ENCODE peak calls at places on chromosomes 13 and 19, in six cellular contexts. C, N, I, Z, J and B are unnamed samples.

GRCh38 chr13:93635687-93636086 is 409.1 kb downstream of the GPC6 start:
- DNase-seq in I (no peak), C (no peak), N (no peak), Z (no peak), J (no peak), B (no peak)

GRCh38 chr19:44741258-44741731 is 7.2 kb upstream of the BCL3 start:
- DNase-seq in J (no peak), I (no peak), N (no peak), Z (no peak), C (no peak), B (no peak)

GRCh38 chr19:9721861-9722260 is 46.7 kb downstream of the ZNF846 start:
- DNase-seq in Z (no peak), N (peak), J (no peak), I (peak), C (no peak), B (no peak)

GRCh38 chr19:4059931-4060620 is 6.6 kb downstream of the ZBTB7A start:
- DNase-seq in Z (peak), J (no peak), I (peak), N (peak), C (no peak), B (no peak)

GRCh38 chr13:27339299-27339698 is 68.7 kb downstream of the RASL11A start:
- DNase-seq in Z (peak), J (peak), C (peak), I (no peak), N (peak), B (no peak)

GRCh38 chr19:15810335-15810734 is 5.1 kb downstream of the OR10H1 start:
- DNase-seq in Z (peak), I (no peak), J (peak), N (no peak), C (no peak), B (no peak)

GRCh38 chr13:35481777-35482176 is 5.3 kb upstream of the MAB21L1 start:
- DNase-seq in C (no peak), I (no peak), N (no peak), Z (no peak), J (no peak), B (no peak)

GRCh38 chr19:13902993-13903555 is 2.8 kb downstream of the BRME1 start:
- DNase-seq in I (no peak), Z (no peak), J (no peak), N (peak), C (no peak), B (peak)

GRCh38 chr13:44906230-44906629 is 83.0 kb downstream of the NUFIP1 start:
- DNase-seq in C (no peak), J (no peak), Z (no peak), N (no peak), I (no peak), B (no peak)

GRCh38 chr13:86563308-86563707 is 764.1 kb upstream of the SLITRK6 start:
- DNase-seq in N (no peak), Z (no peak), J (no peak), I (no peak), C (no peak), B (no peak)

GRCh38 chr19:6481541-6482342 is at the start of gene DENND1C:
- DNase-seq in I (peak), C (peak), Z (peak), N (peak), J (peak), B (no peak)

GRCh38 chr19:590750-591098 is 1.0 kb downstream of the HCN2 start:
- DNase-seq in J (no peak), C (no peak), I (no peak), Z (no peak), N (no peak), B (no peak)

GRCh38 chr19:33299061-33299665 is 3.2 kb downstream of the CEBPA start:
- DNase-seq in J (no peak), N (no peak), C (no peak), I (no peak), Z (no peak), B (no peak)

GRCh38 chr19:3234800-3235199 is 10.3 kb downstream of the CELF5 start:
- DNase-seq in C (peak), Z (peak), I (no peak), J (no peak), N (peak), B (peak)

GRCh38 chr13:26025196-26025595 is 26.6 kb downstream of the SHISA2 start:
- DNase-seq in I (no peak), J (no peak), C (peak), N (peak), Z (no peak), B (peak)

GRCh38 chr13:82654851-82655517 is 1227.3 kb downstream of the SLITRK1 start:
- DNase-seq in Z (no peak), J (no peak), I (no peak), C (no peak), N (no peak), B (no peak)

GRCh38 chr13:113001251-113002140 is 32.5 kb downstream of the MCF2L start:
- DNase-seq in Z (no peak), I (no peak), J (peak), C (no peak), N (peak), B (no peak)

GRCh38 chr13:109396266-109396665 is 390.1 kb downstream of the IRS2 start:
- DNase-seq in C (no peak), Z (no peak), N (no peak), J (no peak), I (no peak), B (no peak)

GRCh38 chr19:12794196-12794921 is 3.1 kb downstream of the JUNB start:
- DNase-seq in I (no peak), J (no peak), Z (no peak), C (no peak), N (no peak), B (no peak)

GRCh38 chr13:113771709-113772331 is 12.8 kb downstream of the TMEM255B start:
- DNase-seq in I (no peak), C (no peak), Z (no peak), N (no peak), J (no peak), B (no peak)

GRCh38 chr13:97495678-97496077 is 61.7 kb downstream of the RAP2A start:
- DNase-seq in Z (no peak), N (no peak), J (peak), I (no peak), C (no peak), B (no peak)

GRCh38 chr13:45851171-45851889 is at the start of gene SIAH3:
- DNase-seq in Z (no peak), I (no peak), J (no peak), N (peak), C (peak), B (no peak)

GRCh38 chr13:42484396-42484795 is 89.6 kb upstream of the TNFSF11 start:
- DNase-seq in I (no peak), Z (no peak), N (no peak), C (no peak), J (no peak), B (no peak)

GRCh38 chr19:32908641-32909190 is 39.1 kb upstream of the SLC7A9 start:
- DNase-seq in Z (no peak), C (no peak), N (no peak), J (no peak), I (no peak), B (no peak)

GRCh38 chr13:70723732-70724131 is 615.5 kb upstream of the KLHL1 start:
- DNase-seq in C (no peak), J (peak), N (no peak), I (no peak), Z (no peak), B (no peak)

GRCh38 chr19:7901337-7901736 is 2.3 kb upstream of the MAP2K7 start:
- DNase-seq in I (no peak), C (no peak), J (no peak), Z (no peak), N (no peak), B (no peak)

GRCh38 chr13:39777527-39778061 is 122.1 kb downstream of the COG6 start:
- DNase-seq in J (no peak), N (peak), Z (no peak), C (no peak), I (no peak), B (no peak)

GRCh38 chr13:24006520-24007248 is 109.4 kb upstream of the C1QTNF9B start:
- DNase-seq in Z (no peak), I (no peak), J (no peak), C (no peak), N (peak), B (no peak)

GRCh38 chr13:93900735-93901134 is 578.7 kb downstream of the DCT start:
- DNase-seq in I (no peak), Z (no peak), C (no peak), J (no peak), N (no peak), B (no peak)

GRCh38 chr19:46133777-46134231 is 9.3 kb upstream of the IGFL3 start:
- DNase-seq in C (no peak), Z (no peak), J (no peak), N (peak), I (no peak), B (no peak)

GRCh38 chr19:45913874-45914830 is at the start of gene NANOS2:
- DNase-seq in C (peak), J (peak), I (no peak), N (peak), Z (peak), B (peak)

GRCh38 chr19:47625650-47626049 is 16.7 kb downstream of the BICRA start:
- DNase-seq in J (no peak), Z (no peak), I (no peak), C (no peak), N (no peak), B (no peak)

GRCh38 chr13:49341517-49341916 is 93.8 kb downstream of the CDADC1 start:
- DNase-seq in Z (no peak), C (no peak), N (no peak), I (no peak), J (no peak), B (no peak)

GRCh38 chr13:102367836-102368235 is 34.0 kb downstream of the FGF14 start:
- DNase-seq in Z (no peak), C (no peak), J (no peak), I (no peak), N (no peak), B (no peak)

GRCh38 chr19:7681336-7682174 is 922 bp downstream of the TRAPPC5 start:
- DNase-seq in N (peak), Z (peak), I (no peak), C (peak), J (peak), B (peak)

GRCh38 chr19:46221981-46222610 is 7.4 kb upstream of the IGFL1 start:
- DNase-seq in C (peak), I (no peak), N (peak), Z (no peak), J (no peak), B (no peak)

GRCh38 chr13:31859546-31859945 is 120.2 kb downstream of the RXFP2 start:
- DNase-seq in C (no peak), Z (no peak), N (no peak), J (no peak), I (no peak), B (no peak)

GRCh38 chr13:31864307-31864706 is 125.0 kb downstream of the RXFP2 start:
- DNase-seq in J (no peak), Z (no peak), C (no peak), N (no peak), I (no peak), B (no peak)

GRCh38 chr13:31862828-31863227 is 123.5 kb downstream of the RXFP2 start:
- DNase-seq in J (no peak), N (no peak), I (no peak), Z (no peak), C (no peak), B (no peak)

DNA sequence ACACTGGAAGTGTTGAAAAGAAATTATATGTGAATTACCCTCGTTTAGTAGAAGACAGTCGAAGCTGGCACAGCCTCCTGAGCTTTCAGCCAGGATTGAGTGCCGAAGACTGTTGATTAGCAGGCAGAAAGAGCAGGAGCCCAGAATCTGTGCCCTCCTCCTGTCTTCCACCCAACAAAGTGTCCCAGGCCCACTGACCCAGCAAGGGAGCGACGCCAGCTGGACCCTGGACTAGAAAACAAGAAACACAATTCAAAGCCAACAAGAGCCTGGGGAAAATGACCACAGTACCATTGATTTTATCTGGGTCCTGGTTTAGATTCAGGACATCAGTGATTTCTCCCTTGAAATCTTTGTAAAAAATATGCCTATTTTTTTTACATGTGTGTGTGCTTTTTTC is 120.7 kb downstream of the RXFP2 start:
- DNase-seq in J (no peak), I (no peak), Z (no peak), N (no peak), C (no peak), B (no peak)
- TF ChIP-seq CREB1 in J (no peak), I (no peak), Z (no peak), N (no peak), C (no peak), B (no peak)

GRCh38 chr19:55554749-55555152 is 9.4 kb upstream of the SBK3 start:
- DNase-seq in J (peak), C (no peak), I (no peak), N (no peak), Z (no peak), B (no peak)

GRCh38 chr19:55552206-55552605 is 6.9 kb upstream of the SBK3 start:
- DNase-seq in I (no peak), Z (no peak), N (no peak), C (no peak), J (no peak), B (no peak)

GRCh38 chr19:55552620-55553019 is 7.3 kb upstream of the SBK3 start:
- DNase-seq in Z (no peak), J (peak), C (no peak), N (no peak), I (no peak), B (no peak)

GRCh38 chr19:55554302-55554701 is 9.0 kb upstream of the SBK3 start:
- DNase-seq in Z (no peak), N (no peak), J (no peak), I (no peak), C (no peak), B (no peak)

DNA sequence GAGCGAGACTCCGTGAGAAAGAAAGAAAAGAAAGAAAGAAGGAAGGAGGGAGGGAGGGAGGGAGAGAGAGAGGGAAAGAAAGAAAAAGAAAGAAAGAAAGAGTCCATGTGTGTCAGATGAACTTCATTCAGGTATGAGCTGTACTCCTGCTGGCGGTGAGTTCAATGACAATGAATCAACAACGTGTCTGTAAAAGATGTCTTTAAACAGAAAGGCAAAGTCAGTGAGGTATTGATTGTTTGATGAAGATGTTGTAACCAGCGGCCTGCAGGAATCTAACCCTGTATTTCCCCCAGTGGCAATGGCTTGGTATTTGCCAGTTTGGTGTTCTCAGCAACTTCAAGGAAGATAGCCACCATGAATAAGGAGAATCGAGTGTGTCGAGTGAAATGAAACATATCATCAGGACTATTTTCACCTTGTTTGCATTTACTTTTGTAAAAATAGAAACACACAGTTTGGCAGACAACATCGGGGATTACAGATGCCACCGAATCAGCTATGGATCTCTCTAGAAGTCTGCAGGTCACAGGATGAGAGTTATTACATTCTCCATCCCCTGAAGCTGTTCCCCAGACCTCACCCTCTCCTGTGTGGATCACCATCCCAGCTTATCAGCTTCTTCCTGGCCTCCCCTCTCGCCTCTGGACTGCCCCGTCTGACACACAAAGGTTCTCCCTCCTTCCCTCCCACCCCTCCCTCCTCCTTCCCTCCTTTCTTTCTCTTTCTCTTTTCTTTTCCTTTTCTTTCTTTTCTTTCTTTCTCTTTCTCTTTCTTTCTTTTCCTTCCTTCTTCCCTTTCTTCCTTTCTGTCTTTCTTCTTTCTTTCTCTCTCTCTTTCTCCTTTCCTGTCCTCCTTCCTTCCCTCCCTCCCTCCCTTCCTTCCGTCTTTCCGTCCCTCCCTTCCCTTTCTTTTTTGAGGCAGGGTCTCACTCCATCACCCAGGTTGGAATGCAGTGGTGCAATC is 8.2 kb upstream of the SBK3 start:
- DNase-seq in I (no peak), N (no peak), J (peak), C (no peak), Z (no peak), B (no peak)
- TF ChIP-seq CREB1 in I (no peak), N (no peak), J (no peak), C (no peak), Z (no peak), B (no peak)

GRCh38 chr13:110477711-110478245 is 83.7 kb downstream of the RAB20 start:
- DNase-seq in I (no peak), N (no peak), C (no peak), Z (no peak), J (no peak), B (no peak)
- TF ChIP-seq CREB1 in I (no peak), N (no peak), C (no peak), Z (no peak), J (no peak), B (no peak)

DNA sequence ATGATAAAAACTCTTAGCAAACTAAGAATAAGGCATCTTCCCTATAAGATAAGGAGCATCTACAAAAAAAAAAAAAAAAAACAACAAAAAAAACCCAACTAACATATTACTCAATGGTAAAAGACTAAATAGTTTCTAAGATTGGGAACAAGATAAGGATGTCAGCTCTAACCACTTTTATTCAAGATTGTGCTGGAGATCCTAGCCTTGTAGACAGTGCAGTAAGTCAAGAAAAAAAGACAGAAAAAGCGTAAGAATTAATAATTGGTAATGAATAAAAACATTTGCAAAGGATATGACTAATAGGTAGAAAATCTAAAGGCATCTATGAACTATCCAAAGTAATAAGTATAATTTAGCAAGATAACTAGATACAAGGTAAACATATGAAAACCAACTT is 33.0 kb downstream of the ZIC2 start:
- DNase-seq in C (no peak), I (no peak), Z (no peak), N (no peak), J (no peak), B (no peak)
- TF ChIP-seq CREB1 in C (no peak), I (no peak), Z (no peak), N (no peak), J (no peak), B (no peak)

GRCh38 chr19:19475845-19476828 is 39.2 kb downstream of the TSSK6 start:
- DNase-seq in Z (no peak), I (no peak), J (peak), N (peak), C (peak), B (no peak)

GRCh38 chr19:19477705-19478383 is 37.5 kb downstream of the TSSK6 start:
- DNase-seq in J (no peak), I (no peak), N (no peak), C (no peak), Z (no peak), B (no peak)

GRCh38 chr19:19471682-19472081 is 43.7 kb downstream of the TSSK6 start:
- DNase-seq in I (no peak), N (no peak), Z (no peak), C (no peak), J (no peak), B (no peak)

GRCh38 chr19:19470579-19470978 is 44.8 kb downstream of the TSSK6 start:
- DNase-seq in N (no peak), I (no peak), C (no peak), Z (no peak), J (no peak), B (no peak)

GRCh38 chr19:19474950-19475781 is 40.2 kb downstream of the TSSK6 start:
- DNase-seq in J (no peak), N (peak), Z (no peak), C (peak), I (no peak), B (peak)
- TF ChIP-seq CREB1 in J (no peak), N (no peak), Z (no peak), C (no peak), I (no peak), B (no peak)

GRCh38 chr13:52711277-52711676 is 28.3 kb downstream of the CNMD start:
- DNase-seq in I (no peak), N (peak), J (no peak), C (peak), Z (no peak), B (no peak)

DNA sequence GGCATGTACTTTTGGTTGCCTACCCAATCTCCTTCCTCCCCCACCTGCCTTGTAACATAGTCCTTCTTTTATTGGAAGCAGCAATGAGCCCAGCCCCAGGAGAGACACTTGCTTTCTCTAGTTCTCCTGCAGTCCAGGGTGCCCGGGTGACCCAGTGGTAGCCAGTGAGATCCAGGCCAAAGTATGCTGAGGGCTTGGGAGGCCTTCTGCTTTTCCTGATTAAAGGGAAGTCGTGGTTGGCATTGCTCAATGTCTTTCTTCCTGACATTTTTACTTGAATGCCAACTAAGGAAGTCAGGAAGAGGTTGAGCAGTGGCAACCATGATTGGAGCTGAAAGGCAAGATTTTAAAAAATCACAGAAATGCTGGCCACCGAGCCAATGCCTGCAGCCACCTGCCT is 25.7 kb downstream of the CNMD start:
- DNase-seq in I (no peak), C (no peak), J (no peak), Z (no peak), N (no peak), B (no peak)
- TF ChIP-seq CREB1 in I (no peak), C (no peak), J (no peak), Z (no peak), N (no peak), B (no peak)

GRCh38 chr13:67138937-67139336 is 91.2 kb downstream of the PCDH9 start:
- DNase-seq in Z (no peak), C (no peak), N (no peak), J (no peak), I (no peak), B (no peak)
- TF ChIP-seq CREB1 in Z (no peak), C (no peak), N (no peak), J (no peak), I (no peak), B (no peak)